ENCODE peak calls at places on chromosomes 7 and 10, in ten cellular contexts. V is cardiac fibroblast, C is mammary epithelial cell, J is astrocyte of the spinal cord, D is pancreas, Y is coronary artery, I is AG04450, X is colonic mucosa, N is thoracic aorta, U is left ventricle myocardium inferior. S is an unnamed sample.

GRCh38 chr10:73967022-73967429 is 30.9 kb upstream of the VCL start:
- DNase-seq in V (no peak), C (no peak), J (no peak), D (no peak), Y (no peak), I (no peak), X (no peak), N (no peak), U (no peak), S (no peak)

GRCh38 chr7:131934452-131934851 is 378.0 kb upstream of the PODXL start:
- DNase-seq in V (no peak), C (no peak), J (no peak), D (no peak), Y (no peak), I (no peak), X (no peak), N (no peak), U (no peak), S (no peak)

GRCh38 chr10:123526356-123527079 is 139.6 kb upstream of the GPR26 start:
- DNase-seq in V (no peak), C (no peak), J (no peak), D (no peak), Y (peak; percentile 68), I (no peak), X (no peak), N (no peak), U (no peak), S (no peak)

GRCh38 chr7:82623812-82624211 is 180.2 kb upstream of the CACNA2D1 start:
- DNase-seq in V (no peak), C (no peak), J (no peak), D (no peak), Y (no peak), I (no peak), X (no peak), N (no peak), U (no peak), S (no peak)

GRCh38 chr10:98675902-98676301 is 229.2 kb upstream of the HPS1 start:
- DNase-seq in V (no peak), C (no peak), J (no peak), D (no peak), Y (no peak), I (no peak), X (no peak), N (no peak), U (no peak), S (no peak)

GRCh38 chr7:154918741-154919140 is 84.2 kb downstream of the PAXIP1 start:
- DNase-seq in V (no peak), C (no peak), J (no peak), D (no peak), Y (no peak), I (no peak), X (no peak), N (no peak), U (no peak), S (no peak)

GRCh38 chr10:96470108-96470743 is 43.5 kb downstream of the TLL2 start:
- DNase-seq in V (peak; percentile 36), C (peak; percentile 19), J (peak; percentile 29), D (no peak), Y (no peak), I (no peak), X (no peak), N (no peak), U (no peak), S (no peak)

GRCh38 chr10:132516771-132517725 is 20.5 kb upstream of the INPP5A start:
- DNase-seq in V (peak; percentile 98), C (peak; percentile 61), J (peak; percentile 95), D (peak; percentile 90), Y (peak; percentile 99), I (peak; percentile 91), X (peak; percentile 86), N (peak; percentile 87), U (peak; percentile 94), S (peak; percentile 77)

GRCh38 chr10:20369863-20370736 is 527.0 kb downstream of the NEBL start:
- DNase-seq in V (no peak), C (no peak), J (no peak), D (no peak), Y (no peak), I (no peak), X (peak; percentile 39), N (no peak), U (no peak), S (no peak)

GRCh38 chr7:21724562-21724961 is 181.7 kb downstream of the DNAH11 start:
- DNase-seq in V (no peak), C (no peak), J (no peak), D (no peak), Y (no peak), I (no peak), X (no peak), N (no peak), U (no peak), S (no peak)

GRCh38 chr7:21717323-21717722 is 174.5 kb downstream of the DNAH11 start:
- DNase-seq in V (no peak), C (no peak), J (no peak), D (no peak), Y (no peak), I (no peak), X (no peak), N (no peak), U (no peak), S (no peak)

GRCh38 chr7:21719846-21720245 is 177.0 kb downstream of the DNAH11 start:
- DNase-seq in V (no peak), C (no peak), J (no peak), D (no peak), Y (no peak), I (no peak), X (no peak), N (no peak), U (no peak), S (no peak)

GRCh38 chr7:21722371-21722770 is 179.5 kb downstream of the DNAH11 start:
- DNase-seq in V (no peak), C (no peak), J (no peak), D (no peak), Y (no peak), I (no peak), X (no peak), N (no peak), U (no peak), S (no peak)
- TF ChIP-seq CTCF in V (peak; percentile 20), C (peak; percentile 36), J (no peak), D (no peak), Y (no peak), I (no peak), X (no peak), N (peak; percentile 8), U (peak; percentile 14), S (no peak)

DNA sequence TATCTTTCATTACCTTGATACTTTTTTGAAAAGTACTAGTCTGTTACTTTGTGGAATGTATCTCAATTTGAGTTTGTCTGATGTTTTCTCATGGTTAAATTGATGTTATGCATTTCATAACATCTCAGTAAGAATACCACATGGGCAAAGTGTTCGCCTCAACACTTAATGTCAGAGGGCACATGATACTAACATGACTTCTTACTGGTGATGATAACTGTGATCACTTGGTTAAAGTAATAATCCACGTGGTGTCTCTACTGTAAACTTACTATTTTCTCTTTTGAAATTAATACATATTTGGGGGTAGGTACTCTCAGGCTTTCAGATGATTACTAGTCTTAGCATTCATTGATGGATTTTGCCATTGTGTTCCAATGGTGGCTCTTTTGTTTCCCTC is 2.2 kb downstream of the SDHAF3 start:
- DNase-seq in V (no peak), C (no peak), J (no peak), D (no peak), Y (no peak), I (no peak), X (no peak), N (no peak), U (no peak), S (no peak)
- H3K4me3 ChIP-seq in V (no peak overlapping the region), C (no peak overlapping the region), J (no peak overlapping the region), D (no peak overlapping the region), Y (no peak overlapping the region), I (no peak overlapping the region), X (no peak overlapping the region), N (no peak overlapping the region), U (no peak overlapping the region), S (peak overlapping the region; percentile 78)

DNA sequence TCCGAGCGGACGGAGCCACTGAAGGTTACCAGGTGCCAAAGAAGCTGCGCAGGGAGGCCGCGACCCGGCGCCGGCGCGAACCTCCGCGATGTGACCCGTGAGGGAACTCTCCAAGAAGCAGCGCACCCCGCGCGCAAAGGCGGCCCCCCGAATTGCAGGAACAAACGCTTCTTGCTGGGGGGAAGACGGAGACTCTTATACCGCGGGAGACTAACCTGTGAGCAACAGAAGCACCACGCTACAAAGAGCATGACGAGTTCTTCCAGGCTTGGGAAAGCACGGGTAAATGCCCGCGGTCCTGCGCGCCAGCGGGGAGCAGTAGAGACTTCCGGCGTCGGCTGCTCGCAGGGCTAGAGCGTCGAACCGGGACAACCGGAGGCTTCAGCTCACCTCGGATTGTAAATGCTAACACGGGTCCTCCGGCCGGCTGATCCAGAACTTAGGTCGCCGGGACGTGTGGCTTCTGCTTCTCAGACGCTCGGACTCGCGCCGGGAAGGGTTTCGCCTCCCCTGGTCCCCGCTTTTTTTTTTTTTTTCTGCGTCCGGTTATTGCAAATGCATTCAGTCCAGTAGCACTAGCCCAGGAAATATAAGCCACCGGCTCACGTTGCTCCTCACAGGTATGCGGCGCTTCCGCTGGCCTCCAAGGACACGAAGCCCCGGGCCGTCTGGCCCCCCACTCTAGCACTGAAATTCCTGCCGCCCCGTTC is at the start of gene COA1:
- DNase-seq in V (peak; percentile 95), C (peak; percentile 92), J (peak; percentile 94), D (peak; percentile 82), Y (peak; percentile 88), I (peak; percentile 82), X (peak; percentile 89), N (peak; percentile 31), U (peak; percentile 88), S (peak; percentile 69)
- TF ChIP-seq CTCF in V (no peak), C (no peak), J (no peak), D (no peak), Y (no peak), I (peak; percentile 25), X (no peak), N (no peak), U (peak; percentile 32), S (no peak)

DNA sequence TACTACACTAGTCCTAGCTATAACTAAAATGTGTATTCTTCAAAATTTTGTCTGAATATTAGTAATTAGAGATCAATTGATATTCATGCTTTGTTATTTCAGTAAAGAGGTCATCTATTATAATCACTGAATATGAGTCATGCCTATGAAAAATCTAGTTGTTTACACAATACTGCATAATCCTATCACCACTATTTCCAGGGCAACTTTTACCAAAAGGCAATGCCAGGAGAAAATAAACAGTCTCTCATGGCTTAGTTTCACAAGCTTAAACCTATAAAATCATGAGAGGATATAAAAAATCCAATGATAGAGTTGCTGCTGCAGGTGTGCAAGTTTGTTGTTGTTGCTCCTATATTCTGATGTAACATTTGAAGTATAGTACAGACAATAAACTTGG is 149.9 kb upstream of the COL1A2 start:
- DNase-seq in V (no peak), C (no peak), J (no peak), D (no peak), Y (no peak), I (no peak), X (no peak), N (no peak), U (no peak), S (no peak)
- H3K4me3 ChIP-seq in V (no peak overlapping the region), C (no peak overlapping the region), J (no peak overlapping the region), D (no peak overlapping the region), Y (no peak overlapping the region), I (no peak overlapping the region), X (no peak overlapping the region), N (no peak overlapping the region), U (no peak overlapping the region), S (no peak overlapping the region)

GRCh38 chr10:4267084-4267774 is 482.2 kb upstream of the KLF6 start:
- DNase-seq in V (peak; percentile 42), C (no peak), J (peak; percentile 32), D (no peak), Y (no peak), I (no peak), X (no peak), N (no peak), U (no peak), S (no peak)
- TF ChIP-seq CTCF in V (peak; percentile 14), C (peak; percentile 33), J (peak; percentile 22), D (no peak), Y (no peak), I (peak; percentile 32), X (no peak), N (no peak), U (peak; percentile 48), S (peak; percentile 15)